ENCODE peak calls at places on chromosomes 16 and 17, in four cellular contexts. D, F, H and Q are unnamed samples.

GRCh38 chr16:86306046-86306644 is 204.2 kb upstream of the FOXF1 start:
- DNase-seq in F (no peak), D (no peak), H (no peak), Q (no peak)

GRCh38 chr17:4810696-4811289 is 3.8 kb downstream of the PLD2 start:
- DNase-seq in H (no peak), F (no peak), D (no peak), Q (no peak)

GRCh38 chr16:84843149-84844048 is 23.6 kb downstream of the CRISPLD2 start:
- DNase-seq in D (no peak), H (no peak), F (no peak), Q (no peak)

GRCh38 chr16:85136705-85137322 is 24.5 kb upstream of the CIBAR2 start:
- DNase-seq in F (no peak), H (no peak), D (no peak), Q (no peak)

GRCh38 chr17:74736423-74737298 is at the start of gene RAB37:
- DNase-seq in F (no peak), D (no peak), H (no peak), Q (peak)

GRCh38 chr16:51767564-51767963 is 616.5 kb upstream of the SALL1 start:
- DNase-seq in F (no peak), D (no peak), H (no peak), Q (no peak)

GRCh38 chr16:1188781-1189189 is 35.9 kb downstream of the CACNA1H start:
- DNase-seq in D (peak), H (no peak), F (peak), Q (peak)

GRCh38 chr17:51351090-51351489 is 90.7 kb downstream of the UTP18 start:
- DNase-seq in F (no peak), H (no peak), D (no peak), Q (no peak)

GRCh38 chr16:50879873-50880695 is 138.2 kb downstream of the CYLD start:
- DNase-seq in D (no peak), F (no peak), H (no peak), Q (no peak)

GRCh38 chr17:6098466-6099180 is 28.4 kb downstream of the WSCD1 start:
- DNase-seq in H (no peak), F (no peak), D (peak), Q (no peak)

GRCh38 chr17:79803997-79804855 is 7.3 kb upstream of the CBX8 start:
- DNase-seq in D (no peak), H (no peak), F (peak), Q (peak)

GRCh38 chr16:85612191-85612800 is 826 bp upstream of the GSE1 start:
- DNase-seq in D (no peak), H (no peak), F (peak), Q (peak)

GRCh38 chr17:75693500-75694481 is 26.7 kb downstream of the SAP30BP start:
- DNase-seq in D (peak), H (no peak), F (no peak), Q (no peak)

GRCh38 chr16:79409970-79410369 is 190.6 kb downstream of the MAF start:
- DNase-seq in F (no peak), H (no peak), D (no peak), Q (no peak)

GRCh38 chr16:12097523-12098428 is 121.2 kb downstream of the SNX29 start:
- DNase-seq in F (no peak), H (no peak), D (no peak), Q (no peak)

GRCh38 chr17:50903604-50904521 is 37.7 kb upstream of the TOB1 start:
- DNase-seq in H (no peak), F (peak), D (no peak), Q (peak)

GRCh38 chr17:65886240-65886639 is 305.7 kb downstream of the CEP112 start:
- DNase-seq in D (no peak), F (no peak), H (no peak), Q (no peak)

GRCh38 chr17:76710863-76711611 is at the start of gene MXRA7:
- DNase-seq in D (peak), F (peak), H (no peak), Q (peak)

GRCh38 chr16:26158142-26158759 is 466.5 kb downstream of the HS3ST4 start:
- DNase-seq in F (no peak), H (no peak), D (no peak), Q (no peak)

GRCh38 chr17:7562208-7562605 is 488 bp downstream of the SENP3 start:
- DNase-seq in H (no peak), F (no peak), D (no peak), Q (no peak)

GRCh38 chr17:34371405-34371804 is 8.4 kb upstream of the CCL1 start:
- DNase-seq in F (no peak), D (no peak), H (no peak), Q (no peak)

GRCh38 chr16:23125277-23125676 is 24.0 kb downstream of the USP31 start:
- DNase-seq in H (no peak), D (peak), F (no peak), Q (no peak)

GRCh38 chr16:22787456-22788189 is 26.3 kb upstream of the HS3ST2 start:
- DNase-seq in F (no peak), H (no peak), D (no peak), Q (no peak)

GRCh38 chr17:40419559-40420331 is 2.0 kb upstream of the TOP2A start:
- DNase-seq in H (no peak), D (peak), F (peak), Q (peak)

GRCh38 chr17:13575466-13575865 is 26.3 kb downstream of the HS3ST3A1 start:
- DNase-seq in F (no peak), H (no peak), D (no peak), Q (no peak)

GRCh38 chr16:28202147-28202746 is 9.5 kb downstream of the XPO6 start:
- DNase-seq in F (peak), D (no peak), H (no peak), Q (peak)

GRCh38 chr16:87333101-87333500 is 15.9 kb upstream of the C16orf95 start:
- DNase-seq in D (no peak), F (no peak), H (no peak), Q (no peak)

GRCh38 chr17:56629450-56630187 is 36.1 kb downstream of the NOG start:
- DNase-seq in D (no peak), H (no peak), F (peak), Q (no peak)

GRCh38 chr17:74742153-74742515 is 5.1 kb downstream of the RAB37 start:
- DNase-seq in H (no peak), D (peak), F (peak), Q (peak)

GRCh38 chr17:68297168-68297567 is 5.9 kb downstream of the ARSG start:
- DNase-seq in F (no peak), H (no peak), D (no peak), Q (no peak)

GRCh38 chr17:82828875-82829487 is 10.8 kb downstream of the ZNF750 start:
- DNase-seq in H (no peak), D (no peak), F (no peak), Q (no peak)

GRCh38 chr16:71867934-71868333 is 16.0 kb downstream of the ZNF821 start:
- DNase-seq in F (no peak), H (no peak), D (no peak), Q (no peak)

GRCh38 chr17:72879877-72880276 is 212.6 kb downstream of the SLC39A11 start:
- DNase-seq in D (no peak), H (no peak), F (no peak), Q (no peak)

GRCh38 chr17:79755591-79755990 is 22.4 kb upstream of the CBX2 start:
- DNase-seq in D (no peak), H (no peak), F (no peak), Q (no peak)

GRCh38 chr17:74763565-74764387 is 12.4 kb downstream of the NAT9 start:
- DNase-seq in H (no peak), F (no peak), D (no peak), Q (no peak)

GRCh38 chr17:44278006-44278405 is 10.1 kb upstream of the SLC4A1 start:
- DNase-seq in F (no peak), H (no peak), D (no peak), Q (no peak)

GRCh38 chr17:35460354-35460851 is 11.8 kb upstream of the SLFN13 start:
- DNase-seq in F (peak), H (no peak), D (no peak), Q (peak)

GRCh38 chr17:36812762-36813161 is 124.5 kb upstream of the LHX1 start:
- DNase-seq in F (no peak), H (no peak), D (peak), Q (no peak)

GRCh38 chr16:3022208-3022696 is 1.5 kb downstream of the HCFC1R1 start:
- DNase-seq in F (peak), D (peak), H (no peak), Q (peak)

GRCh38 chr16:67390816-67391423 is 2.4 kb downstream of the TPPP3 start:
- DNase-seq in D (no peak), H (no peak), F (no peak), Q (no peak)